ENCODE peak calls at places on chromosomes 4 and X, in six cellular contexts. P is RWPE2, T is lower lobe of right lung, E is IMR-90, L is aorta, F is right lobe of liver. H is an unnamed sample.

GRCh38 chrX:123282241-123282640 is 98.2 kb downstream of the GRIA3 start:
- ATAC-seq in P (no peak), T (no peak), E (no peak), L (no peak), F (no peak), H (no peak)

GRCh38 chr4:37682701-37683401 is 3.3 kb downstream of the RELL1 start:
- ATAC-seq in P (no peak), T (no peak), E (no peak), L (no peak), F (peak; percentile 31), H (no peak)

GRCh38 chr4:139589619-139590018 is 33.6 kb upstream of the SETD7 start:
- ATAC-seq in P (no peak), T (no peak), E (no peak), L (no peak), F (no peak), H (peak; percentile 62)

GRCh38 chrX:13717697-13718483 is 16.5 kb downstream of the TRAPPC2 start:
- ATAC-seq in P (no peak), T (no peak), E (no peak), L (peak; percentile 60), F (no peak), H (peak; percentile 70)

GRCh38 chrX:9873952-9874351 is 87.7 kb downstream of the SHROOM2 start:
- ATAC-seq in P (peak; percentile 35), T (peak; percentile 78), E (peak; percentile 52), L (no peak), F (peak; percentile 70), H (no peak)

GRCh38 chr4:54548098-54548620 is 109.6 kb upstream of the KIT start:
- ATAC-seq in P (no peak), T (no peak), E (no peak), L (no peak), F (no peak), H (no peak)

GRCh38 chr4:172649143-172649542 is 519.5 kb upstream of the GALNT7 start:
- ATAC-seq in P (no peak), T (no peak), E (no peak), L (no peak), F (no peak), H (no peak)

GRCh38 chr4:2092653-2093000 is 33.5 kb downstream of the NAT8L start:
- ATAC-seq in P (no peak), T (no peak), E (no peak), L (no peak), F (no peak), H (no peak)

GRCh38 chrX:136405126-136405525 is 82.6 kb upstream of the BRS3 start:
- ATAC-seq in P (no peak), T (no peak), E (no peak), L (no peak), F (no peak), H (no peak)

GRCh38 chrX:148298737-148299136 is 201.7 kb upstream of the AFF2 start:
- ATAC-seq in P (no peak), T (no peak), E (no peak), L (no peak), F (no peak), H (no peak)

GRCh38 chr4:86917212-86918039 is 17.4 kb upstream of the AFF1 start:
- ATAC-seq in P (no peak), T (no peak), E (no peak), L (no peak), F (no peak), H (no peak)

GRCh38 chrX:118346258-118347094 is 570 bp downstream of the WDR44 start:
- ATAC-seq in P (peak; percentile 11), T (peak; percentile 57), E (peak; percentile 33), L (peak; percentile 55), F (peak; percentile 47), H (peak; percentile 21)

GRCh38 chr4:36207367-36207766 is 36.9 kb downstream of the ARAP2 start:
- ATAC-seq in P (no peak), T (no peak), E (no peak), L (no peak), F (peak; percentile 77), H (no peak)

DNA sequence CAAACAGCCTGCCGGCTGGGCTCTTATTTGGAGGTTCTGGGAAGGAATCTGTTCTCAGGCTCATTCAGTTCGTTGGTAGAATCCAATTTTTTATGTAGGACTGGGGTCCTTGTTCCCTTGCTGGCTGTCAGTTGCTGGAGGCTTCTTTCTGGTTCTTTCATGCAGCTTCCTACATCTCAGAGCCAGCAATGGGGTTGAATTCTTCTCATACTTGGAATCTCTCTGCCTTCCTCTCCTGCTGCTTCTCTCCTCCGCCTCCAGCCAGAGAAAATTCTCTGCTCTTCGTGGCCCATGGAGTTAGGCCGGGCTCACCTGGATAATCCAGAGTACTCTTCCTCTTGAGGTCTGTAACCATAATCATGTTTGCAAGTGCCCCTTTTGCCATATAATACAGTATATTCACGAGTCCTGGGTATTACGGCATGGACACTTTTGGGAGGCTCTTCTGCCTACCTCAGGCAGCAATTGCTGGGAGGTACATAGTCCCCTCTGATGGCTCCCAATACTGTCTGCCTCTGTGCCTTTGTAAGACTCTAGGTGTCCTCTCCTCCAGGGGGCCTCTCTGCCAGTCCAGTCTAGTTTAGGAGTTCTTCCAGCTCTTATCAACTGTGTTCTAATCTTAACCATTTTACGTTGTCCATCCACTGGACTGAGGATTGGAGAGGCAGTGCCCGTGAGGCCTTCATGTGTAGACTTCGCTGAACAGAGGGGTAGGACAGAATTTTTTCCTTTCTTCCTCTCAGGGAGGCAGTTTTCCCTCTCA is 2.2 kb downstream of the TRMT44 start:
- ATAC-seq in P (no peak), T (no peak), E (no peak), L (no peak), F (no peak), H (no peak)
- H3K36me3 ChIP-seq in P (peaks cover 20% of the 10 kb centered on the region), T (peaks cover 31% of the 10 kb centered on the region), E (peaks cover 10% of the 10 kb centered on the region), L (no peaks in the 10 kb centered on the region), F (no peaks in the 10 kb centered on the region), H (no peaks in the 10 kb centered on the region)

GRCh38 chrX:125202486-125203378 is 116.9 kb upstream of the TEX13C start:
- ATAC-seq in P (no peak), T (no peak), E (no peak), L (no peak), F (no peak), H (no peak)

GRCh38 chrX:125203737-125204578 is 115.7 kb upstream of the TEX13C start:
- ATAC-seq in P (peak; percentile 72), T (peak; percentile 59), E (no peak), L (peak; percentile 47), F (peak; percentile 46), H (peak; percentile 59)

GRCh38 chrX:125205084-125205917 is 114.4 kb upstream of the TEX13C start:
- ATAC-seq in P (peak; percentile 19), T (peak; percentile 61), E (no peak), L (peak; percentile 70), F (peak; percentile 88), H (peak; percentile 68)

GRCh38 chrX:125203379-125203736 is 116.3 kb upstream of the TEX13C start:
- ATAC-seq in P (peak; percentile 26), T (no peak), E (no peak), L (peak; percentile 16), F (peak; percentile 11), H (no peak)

DNA sequence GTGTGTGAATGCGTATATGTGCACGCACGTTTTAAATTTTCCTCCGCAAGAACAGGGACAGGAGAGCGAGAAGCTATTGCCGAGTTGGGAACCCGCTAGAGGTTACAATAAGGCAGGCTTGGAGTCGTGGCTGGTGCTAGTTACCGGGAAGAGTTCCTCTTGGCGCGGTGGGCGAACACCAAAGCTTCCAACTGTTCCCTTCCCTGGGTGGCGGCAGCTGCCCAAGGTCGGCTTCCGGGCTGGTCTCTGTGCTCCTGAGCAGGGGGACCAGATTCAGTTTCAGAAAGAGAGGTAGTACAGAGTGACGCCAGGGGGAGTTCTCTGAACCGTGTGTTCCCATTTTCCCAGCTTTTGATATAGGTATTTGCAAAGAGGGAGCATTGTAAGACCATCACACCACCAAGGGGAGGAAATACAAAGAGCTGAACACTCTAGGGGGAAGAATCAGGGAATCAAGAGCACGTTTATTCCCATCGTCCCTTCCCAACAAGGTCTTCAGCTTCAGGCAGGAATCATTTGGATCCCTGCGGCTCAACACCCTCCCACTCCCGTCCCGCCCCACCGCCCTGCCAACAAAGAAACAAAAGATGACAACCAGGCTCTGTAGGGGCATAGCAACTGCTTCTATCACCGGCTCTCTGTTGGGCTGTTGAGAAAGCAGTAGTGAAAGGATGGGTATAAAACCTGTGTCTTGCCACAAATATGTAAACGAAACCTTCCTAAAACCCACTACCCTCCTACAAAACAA is 113.6 kb upstream of the TEX13C start:
- ATAC-seq in P (peak; percentile 28), T (peak; percentile 13), E (no peak), L (peak; percentile 49), F (peak; percentile 66), H (no peak)
- H3K4me3 ChIP-seq in P (no peak overlapping the region), T (peak overlapping the region; percentile 47), E (no peak overlapping the region), L (peak overlapping the region; percentile 79), F (peak overlapping the region; percentile 9), H (peak overlapping the region; percentile 59)

GRCh38 chr4:134018845-134019244 is 182.7 kb downstream of the PABPC4L start:
- ATAC-seq in P (no peak), T (no peak), E (no peak), L (no peak), F (no peak), H (no peak)

GRCh38 chr4:134027931-134028330 is 173.7 kb downstream of the PABPC4L start:
- ATAC-seq in P (peak; percentile 84), T (no peak), E (no peak), L (no peak), F (no peak), H (no peak)

GRCh38 chr4:134028411-134028810 is 173.2 kb downstream of the PABPC4L start:
- ATAC-seq in P (no peak), T (no peak), E (no peak), L (no peak), F (no peak), H (no peak)

GRCh38 chr4:134019657-134020056 is 181.9 kb downstream of the PABPC4L start:
- ATAC-seq in P (no peak), T (no peak), E (no peak), L (no peak), F (no peak), H (no peak)

GRCh38 chr4:134024251-134024650 is 177.3 kb downstream of the PABPC4L start:
- ATAC-seq in P (peak; percentile 49), T (no peak), E (no peak), L (no peak), F (no peak), H (no peak)
- H3K36me3 ChIP-seq in P (no peaks in the 10 kb centered on the region), T (no peaks in the 10 kb centered on the region), E (no peaks in the 10 kb centered on the region), L (no peaks in the 10 kb centered on the region), F (no peaks in the 10 kb centered on the region), H (no peaks in the 10 kb centered on the region)

GRCh38 chrX:11205796-11206195 is 87.4 kb upstream of the AMELX start:
- ATAC-seq in P (no peak), T (no peak), E (no peak), L (no peak), F (no peak), H (no peak)

GRCh38 chrX:11212741-11213140 is 80.5 kb upstream of the AMELX start:
- ATAC-seq in P (no peak), T (no peak), E (no peak), L (no peak), F (no peak), H (no peak)

GRCh38 chrX:11209798-11210197 is 83.4 kb upstream of the AMELX start:
- ATAC-seq in P (no peak), T (no peak), E (no peak), L (no peak), F (no peak), H (no peak)

GRCh38 chrX:11214346-11215190 is 78.6 kb upstream of the AMELX start:
- ATAC-seq in P (no peak), T (no peak), E (no peak), L (peak; percentile 50), F (no peak), H (no peak)

DNA sequence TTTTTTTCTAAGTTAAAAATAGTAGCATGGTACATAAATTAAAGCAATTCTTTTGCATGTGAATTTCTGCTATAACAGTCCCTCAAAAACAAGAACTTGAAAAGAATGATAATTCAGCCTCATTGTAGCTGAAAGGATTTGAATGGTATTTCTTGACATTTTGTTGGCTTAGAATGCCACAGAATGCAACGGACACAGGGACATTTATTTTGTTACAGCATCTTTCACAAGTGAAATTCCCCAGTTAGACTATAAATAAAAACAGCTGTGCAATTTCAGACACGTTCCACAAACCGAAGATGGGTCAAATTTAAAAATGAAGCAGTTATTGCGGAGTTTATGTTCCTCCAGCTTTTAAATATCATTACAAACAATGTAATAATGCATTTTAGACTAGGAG is 82.8 kb upstream of the AMELX start:
- ATAC-seq in P (no peak), T (no peak), E (no peak), L (no peak), F (no peak), H (no peak)
- H3K4me3 ChIP-seq in P (no peak overlapping the region), T (no peak overlapping the region), E (no peak overlapping the region), L (no peak overlapping the region), F (no peak overlapping the region), H (no peak overlapping the region)